ENCODE peak calls at places on chromosome 11, in eight cellular contexts. B, F, U, Q, R, Z, C and J are unnamed samples.

GRCh38 chr11:40619631-40620030 is 839.8 kb downstream of the LRRC4C start:
- DNase-seq in B (no peak), F (no peak), U (no peak), Q (no peak), R (no peak), Z (no peak), C (no peak), J (no peak)

GRCh38 chr11:113528982-113529381 is 53.8 kb upstream of the DRD2 start:
- DNase-seq in B (no peak), F (no peak), U (no peak), Q (no peak), R (no peak), Z (no peak), C (no peak), J (no peak)

GRCh38 chr11:128052912-128053641 is 534.3 kb downstream of the ETS1 start:
- DNase-seq in B (no peak), F (no peak), U (no peak), Q (no peak), R (no peak), Z (peak), C (no peak), J (no peak)

GRCh38 chr11:65454696-65455456 is 32.3 kb downstream of the NEAT1 start:
- DNase-seq in B (peak), F (peak), U (peak), Q (no peak), R (peak), Z (peak), C (peak), J (peak)

GRCh38 chr11:75582935-75583709 is 21.1 kb downstream of the SERPINH1 start:
- DNase-seq in B (peak), F (peak), U (peak), Q (no peak), R (peak), Z (peak), C (no peak), J (peak)

GRCh38 chr11:68546555-68546954 is 86.0 kb downstream of the PPP6R3 start:
- DNase-seq in B (no peak), F (no peak), U (no peak), Q (no peak), R (no peak), Z (peak), C (no peak), J (no peak)

GRCh38 chr11:73294604-73295003 is 13.5 kb upstream of the ARHGEF17 start:
- DNase-seq in B (no peak), F (no peak), U (no peak), Q (no peak), R (no peak), Z (no peak), C (no peak), J (no peak)

GRCh38 chr11:77063861-77064260 is 2.9 kb upstream of the CAPN5 start:
- DNase-seq in B (no peak), F (no peak), U (no peak), Q (no peak), R (no peak), Z (no peak), C (no peak), J (no peak)

GRCh38 chr11:73201249-73201648 is 16.8 kb upstream of the P2RY2 start:
- DNase-seq in B (no peak), F (no peak), U (no peak), Q (no peak), R (no peak), Z (no peak), C (no peak), J (no peak)

GRCh38 chr11:99634581-99634980 is 613.8 kb downstream of the CNTN5 start:
- DNase-seq in B (no peak), F (no peak), U (no peak), Q (no peak), R (no peak), Z (no peak), C (no peak), J (no peak)

GRCh38 chr11:122293298-122294023 is 177.4 kb upstream of the BLID start:
- DNase-seq in B (no peak), F (peak), U (no peak), Q (no peak), R (no peak), Z (no peak), C (no peak), J (no peak)

GRCh38 chr11:19183641-19184040 is 18.1 kb downstream of the CSRP3 start:
- DNase-seq in B (no peak), F (no peak), U (no peak), Q (no peak), R (no peak), Z (no peak), C (no peak), J (no peak)

GRCh38 chr11:45620243-45620642 is 45.2 kb downstream of the CHST1 start:
- DNase-seq in B (no peak), F (no peak), U (no peak), Q (no peak), R (no peak), Z (no peak), C (no peak), J (no peak)

GRCh38 chr11:128580612-128581011 is 6.7 kb downstream of the ETS1 start:
- DNase-seq in B (no peak), F (no peak), U (no peak), Q (no peak), R (no peak), Z (no peak), C (no peak), J (no peak)

GRCh38 chr11:102771351-102771750 is 9.1 kb downstream of the MMP10 start:
- DNase-seq in B (no peak), F (no peak), U (no peak), Q (no peak), R (no peak), Z (no peak), C (no peak), J (no peak)

GRCh38 chr11:44507491-44507890 is 58.0 kb upstream of the CD82 start:
- DNase-seq in B (no peak), F (no peak), U (no peak), Q (no peak), R (no peak), Z (no peak), C (no peak), J (no peak)

GRCh38 chr11:36465449-36466163 is 44.5 kb downstream of the TRAF6 start:
- DNase-seq in B (no peak), F (no peak), U (no peak), Q (no peak), R (no peak), Z (no peak), C (no peak), J (no peak)

GRCh38 chr11:125025968-125026367 is 37.1 kb upstream of the SLC37A2 start:
- DNase-seq in B (peak), F (no peak), U (no peak), Q (no peak), R (no peak), Z (no peak), C (no peak), J (no peak)

GRCh38 chr11:27395556-27396258 is 32.7 kb upstream of the CCDC34 start:
- DNase-seq in B (no peak), F (no peak), U (no peak), Q (no peak), R (no peak), Z (peak), C (no peak), J (no peak)

GRCh38 chr11:279040-279965 is 1.1 kb downstream of the NLRP6 start:
- DNase-seq in B (no peak), F (no peak), U (no peak), Q (no peak), R (no peak), Z (no peak), C (no peak), J (no peak)

GRCh38 chr11:124115782-124116616 is 749 bp downstream of the VWA5A start:
- DNase-seq in B (no peak), F (no peak), U (no peak), Q (no peak), R (peak), Z (no peak), C (no peak), J (no peak)

GRCh38 chr11:5992604-5993251 is 5.9 kb upstream of the OR52L1 start:
- DNase-seq in B (no peak), F (no peak), U (no peak), Q (no peak), R (peak), Z (peak), C (no peak), J (no peak)

GRCh38 chr11:125262825-125263218 is 98.3 kb downstream of the PKNOX2 start:
- DNase-seq in B (no peak), F (peak), U (no peak), Q (no peak), R (peak), Z (no peak), C (no peak), J (no peak)

GRCh38 chr11:107707807-107708206 is 4.0 kb downstream of the SLN start:
- DNase-seq in B (no peak), F (no peak), U (no peak), Q (no peak), R (no peak), Z (no peak), C (no peak), J (no peak)

GRCh38 chr11:79444923-79445322 is 4.1 kb upstream of the TENM4 start:
- DNase-seq in B (no peak), F (no peak), U (no peak), Q (no peak), R (no peak), Z (no peak), C (no peak), J (no peak)

GRCh38 chr11:693415-693831 is 1.6 kb downstream of the DEAF1 start:
- DNase-seq in B (no peak), F (no peak), U (no peak), Q (no peak), R (no peak), Z (peak), C (no peak), J (no peak)

GRCh38 chr11:34161812-34162506 is 56.5 kb downstream of the NAT10 start:
- DNase-seq in B (no peak), F (no peak), U (no peak), Q (no peak), R (no peak), Z (peak), C (peak), J (peak)

GRCh38 chr11:42802211-42802918 is 509.4 kb upstream of the API5 start:
- DNase-seq in B (no peak), F (no peak), U (no peak), Q (no peak), R (no peak), Z (no peak), C (no peak), J (no peak)

GRCh38 chr11:34640050-34640971 is 19.4 kb downstream of the EHF start:
- DNase-seq in B (no peak), F (no peak), U (no peak), Q (no peak), R (no peak), Z (no peak), C (no peak), J (no peak)

GRCh38 chr11:116697011-116697410 is 75.8 kb downstream of the BUD13 start:
- DNase-seq in B (no peak), F (peak), U (no peak), Q (no peak), R (no peak), Z (no peak), C (no peak), J (no peak)

GRCh38 chr11:117686711-117687110 is 110.3 kb downstream of the DSCAML1 start:
- DNase-seq in B (no peak), F (no peak), U (no peak), Q (no peak), R (no peak), Z (peak), C (no peak), J (no peak)